ENCODE peak calls at places on chromosome 11, in nine cellular contexts. One of them, this sample, is unnamed.

GRCh38 chr11:125315088-125315740 is 150.7 kb downstream of the PKNOX2 start:
- DNase-seq in brain microvascular endothelial cell: peak
- DNase-seq in AG09309: no peak
- DNase-seq in Calu3: no peak
- DNase-seq in GM23338: peak
- DNase-seq in GM20000: no peak
- DNase-seq in fibroblast of pulmonary artery: peak
- DNase-seq in endothelial cell: no peak
- DNase-seq in mammary epithelial cell: no peak
- DNase-seq in this sample: no peak

GRCh38 chr11:78857688-78858087 is 283.0 kb upstream of the NARS2 start:
- DNase-seq in fibroblast of pulmonary artery: no peak
- DNase-seq in GM23338: no peak
- DNase-seq in Calu3: no peak
- DNase-seq in endothelial cell: no peak
- DNase-seq in GM20000: no peak
- DNase-seq in AG09309: no peak
- DNase-seq in mammary epithelial cell: no peak
- DNase-seq in brain microvascular endothelial cell: no peak
- DNase-seq in this sample: no peak

GRCh38 chr11:59425131-59425530 is 1.1 kb downstream of the OR5A2 start:
- DNase-seq in mammary epithelial cell: no peak
- DNase-seq in GM20000: no peak
- DNase-seq in brain microvascular endothelial cell: no peak
- DNase-seq in Calu3: no peak
- DNase-seq in GM23338: no peak
- DNase-seq in endothelial cell: no peak
- DNase-seq in AG09309: no peak
- DNase-seq in fibroblast of pulmonary artery: no peak
- DNase-seq in this sample: no peak

GRCh38 chr11:119721129-119722120 is 7.6 kb downstream of the NECTIN1 start:
- DNase-seq in Calu3: peak
- DNase-seq in AG09309: no peak
- DNase-seq in fibroblast of pulmonary artery: peak
- DNase-seq in GM23338: peak
- DNase-seq in endothelial cell: peak
- DNase-seq in mammary epithelial cell: peak
- DNase-seq in GM20000: no peak
- DNase-seq in brain microvascular endothelial cell: no peak
- DNase-seq in this sample: peak

GRCh38 chr11:111299111-111300026 is 1.0 kb downstream of the POU2AF3 start:
- DNase-seq in GM23338: peak
- DNase-seq in Calu3: peak
- DNase-seq in endothelial cell: peak
- DNase-seq in AG09309: no peak
- DNase-seq in brain microvascular endothelial cell: peak
- DNase-seq in GM20000: peak
- DNase-seq in fibroblast of pulmonary artery: peak
- DNase-seq in mammary epithelial cell: peak
- DNase-seq in this sample: peak

GRCh38 chr11:66969584-66970205 is 5.4 kb upstream of the C11orf86 start:
- DNase-seq in GM23338: no peak
- DNase-seq in mammary epithelial cell: no peak
- DNase-seq in endothelial cell: no peak
- DNase-seq in AG09309: peak
- DNase-seq in fibroblast of pulmonary artery: peak
- DNase-seq in brain microvascular endothelial cell: peak
- DNase-seq in Calu3: no peak
- DNase-seq in GM20000: no peak
- DNase-seq in this sample: no peak

GRCh38 chr11:29282088-29282487 is 734.7 kb downstream of the KCNA4 start:
- DNase-seq in fibroblast of pulmonary artery: peak
- DNase-seq in endothelial cell: no peak
- DNase-seq in GM23338: no peak
- DNase-seq in GM20000: no peak
- DNase-seq in Calu3: peak
- DNase-seq in brain microvascular endothelial cell: peak
- DNase-seq in AG09309: peak
- DNase-seq in mammary epithelial cell: peak
- DNase-seq in this sample: no peak

GRCh38 chr11:86637976-86638375 is 34.4 kb downstream of the ME3 start:
- DNase-seq in fibroblast of pulmonary artery: no peak
- DNase-seq in Calu3: no peak
- DNase-seq in GM20000: no peak
- DNase-seq in AG09309: no peak
- DNase-seq in endothelial cell: no peak
- DNase-seq in GM23338: no peak
- DNase-seq in mammary epithelial cell: peak
- DNase-seq in brain microvascular endothelial cell: no peak
- DNase-seq in this sample: no peak

DNA sequence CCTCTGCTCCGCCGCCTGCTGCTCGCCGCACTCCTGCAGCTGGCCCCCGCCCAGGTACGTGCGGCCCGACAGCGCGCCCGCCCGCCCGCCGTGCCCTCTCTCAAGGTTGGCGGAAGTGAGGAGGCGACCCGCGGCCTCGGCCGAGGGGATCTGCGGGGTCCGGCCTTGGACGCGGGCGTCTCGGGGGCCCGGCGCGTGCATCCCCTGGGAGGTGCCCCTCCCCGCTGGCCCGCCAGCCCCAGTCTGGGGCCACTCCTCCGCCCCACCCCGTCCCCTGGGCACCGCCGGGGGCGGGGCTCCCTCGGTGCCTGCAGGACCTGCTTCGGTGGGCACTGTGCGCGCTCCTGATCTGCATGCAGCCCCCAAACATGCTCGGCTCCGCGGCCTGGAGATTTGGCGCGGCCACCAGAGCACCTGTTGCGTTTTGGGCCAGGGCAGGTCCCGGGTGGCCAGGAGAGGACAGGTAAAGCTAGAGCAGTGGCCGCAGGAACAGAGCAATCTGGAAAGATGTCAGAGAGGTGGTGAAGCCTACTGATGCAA is 526 bp downstream of the VEGFB start:
- DNase-seq in GM20000: no peak
- DNase-seq in Calu3: peak
- DNase-seq in AG09309: no peak
- DNase-seq in brain microvascular endothelial cell: no peak
- DNase-seq in endothelial cell: no peak
- DNase-seq in mammary epithelial cell: peak
- DNase-seq in GM23338: peak
- DNase-seq in fibroblast of pulmonary artery: no peak
- DNase-seq in this sample: no peak
- TF ChIP-seq CTCF in GM20000: no peak
- TF ChIP-seq CTCF in Calu3: no peak
- TF ChIP-seq CTCF in AG09309: no peak
- TF ChIP-seq CTCF in brain microvascular endothelial cell: no peak
- TF ChIP-seq CTCF in endothelial cell: no peak
- TF ChIP-seq CTCF in mammary epithelial cell: no peak
- TF ChIP-seq CTCF in GM23338: no peak
- TF ChIP-seq CTCF in fibroblast of pulmonary artery: no peak
- TF ChIP-seq CTCF in this sample: no peak

DNA sequence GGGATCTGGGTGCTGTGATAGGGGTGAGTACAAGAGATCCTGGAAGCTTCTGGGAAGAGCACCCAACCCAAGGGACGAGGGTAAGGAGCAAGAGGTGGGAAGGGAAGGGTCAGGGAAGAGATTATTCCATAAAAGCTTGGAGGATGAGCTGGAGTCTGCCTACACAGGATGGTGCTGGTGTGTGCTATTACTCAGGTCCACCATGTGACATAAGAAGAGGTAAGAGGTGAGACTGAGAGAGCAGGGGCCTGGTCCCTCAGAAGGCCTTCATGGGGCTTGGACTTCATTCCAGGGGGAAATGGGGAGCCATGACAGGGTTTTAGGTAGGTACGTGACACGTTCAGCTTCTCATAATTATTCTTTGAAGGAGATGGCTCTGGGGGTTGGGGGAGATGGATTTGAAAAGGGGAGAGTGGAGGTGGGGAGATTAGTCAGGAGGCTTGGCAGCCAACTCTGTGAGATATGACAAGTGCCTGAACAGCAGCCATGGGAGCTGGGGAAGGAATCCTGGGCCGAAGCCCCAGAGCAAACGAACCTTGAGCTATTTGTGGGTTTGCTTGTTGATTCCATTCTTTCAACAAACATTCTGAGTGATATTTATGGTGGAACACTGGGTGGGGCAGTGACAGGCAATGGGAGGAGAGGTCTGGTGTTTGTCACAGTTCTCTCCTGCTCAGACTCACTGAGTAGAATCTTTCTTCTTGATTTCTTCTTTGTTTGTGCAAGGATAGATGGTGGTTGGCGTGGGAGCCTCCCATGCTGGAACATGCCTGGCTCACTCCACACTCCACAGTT is 11.2 kb upstream of the NCAM1 start:
- DNase-seq in GM23338: no peak
- DNase-seq in AG09309: no peak
- DNase-seq in mammary epithelial cell: no peak
- DNase-seq in brain microvascular endothelial cell: no peak
- DNase-seq in GM20000: no peak
- DNase-seq in endothelial cell: no peak
- DNase-seq in Calu3: no peak
- DNase-seq in fibroblast of pulmonary artery: no peak
- DNase-seq in this sample: no peak
- TF ChIP-seq CTCF in GM23338: no peak
- TF ChIP-seq CTCF in AG09309: no peak
- TF ChIP-seq CTCF in mammary epithelial cell: no peak
- TF ChIP-seq CTCF in brain microvascular endothelial cell: no peak
- TF ChIP-seq CTCF in GM20000: no peak
- TF ChIP-seq CTCF in endothelial cell: no peak
- TF ChIP-seq CTCF in Calu3: no peak
- TF ChIP-seq CTCF in fibroblast of pulmonary artery: no peak
- TF ChIP-seq CTCF in this sample: no peak

GRCh38 chr11:5197538-5197937 is 2.9 kb downstream of the OR51V1 start:
- DNase-seq in GM20000: no peak
- DNase-seq in mammary epithelial cell: no peak
- DNase-seq in AG09309: no peak
- DNase-seq in GM23338: no peak
- DNase-seq in brain microvascular endothelial cell: peak
- DNase-seq in fibroblast of pulmonary artery: peak
- DNase-seq in Calu3: no peak
- DNase-seq in endothelial cell: no peak
- DNase-seq in this sample: no peak

GRCh38 chr11:5198285-5198684 is 2.2 kb downstream of the OR51V1 start:
- DNase-seq in GM23338: no peak
- DNase-seq in brain microvascular endothelial cell: no peak
- DNase-seq in GM20000: no peak
- DNase-seq in endothelial cell: no peak
- DNase-seq in Calu3: no peak
- DNase-seq in AG09309: no peak
- DNase-seq in mammary epithelial cell: no peak
- DNase-seq in fibroblast of pulmonary artery: no peak
- DNase-seq in this sample: no peak

GRCh38 chr11:5196067-5196466 is 4.4 kb downstream of the OR51V1 start:
- DNase-seq in brain microvascular endothelial cell: no peak
- DNase-seq in endothelial cell: no peak
- DNase-seq in GM23338: peak
- DNase-seq in Calu3: no peak
- DNase-seq in fibroblast of pulmonary artery: no peak
- DNase-seq in mammary epithelial cell: no peak
- DNase-seq in GM20000: no peak
- DNase-seq in AG09309: no peak
- DNase-seq in this sample: no peak

GRCh38 chr11:5200582-5200981 is at the start of gene OR51V1:
- DNase-seq in AG09309: no peak
- DNase-seq in brain microvascular endothelial cell: no peak
- DNase-seq in endothelial cell: no peak
- DNase-seq in GM20000: no peak
- DNase-seq in GM23338: no peak
- DNase-seq in fibroblast of pulmonary artery: no peak
- DNase-seq in Calu3: no peak
- DNase-seq in mammary epithelial cell: no peak
- DNase-seq in this sample: no peak

DNA sequence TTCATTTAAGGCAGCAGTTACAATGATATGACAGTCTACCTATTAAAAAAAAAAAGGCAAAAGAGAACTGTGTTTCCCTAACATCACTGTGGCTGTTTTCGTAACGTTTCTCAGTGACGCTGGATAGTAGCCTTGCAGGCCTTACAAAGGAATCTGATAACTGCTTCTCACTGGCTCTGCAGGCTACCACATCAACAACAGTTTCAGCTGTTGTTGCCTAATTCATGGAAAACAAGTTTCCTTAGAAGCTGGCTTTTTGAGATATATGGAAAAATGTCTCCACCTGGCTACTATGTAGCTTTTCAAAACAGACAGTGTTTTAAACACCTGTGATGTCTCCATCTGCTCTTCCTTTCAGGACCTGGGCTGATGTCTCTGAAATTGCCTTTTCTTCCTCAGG is 3.8 kb downstream of the OR51V1 start:
- DNase-seq in GM23338: peak
- DNase-seq in AG09309: no peak
- DNase-seq in fibroblast of pulmonary artery: no peak
- DNase-seq in Calu3: no peak
- DNase-seq in endothelial cell: no peak
- DNase-seq in GM20000: no peak
- DNase-seq in mammary epithelial cell: no peak
- DNase-seq in brain microvascular endothelial cell: no peak
- DNase-seq in this sample: no peak
- TF ChIP-seq CTCF in GM23338: no peak
- TF ChIP-seq CTCF in AG09309: no peak
- TF ChIP-seq CTCF in fibroblast of pulmonary artery: no peak
- TF ChIP-seq CTCF in Calu3: no peak
- TF ChIP-seq CTCF in endothelial cell: no peak
- TF ChIP-seq CTCF in GM20000: no peak
- TF ChIP-seq CTCF in mammary epithelial cell: no peak
- TF ChIP-seq CTCF in brain microvascular endothelial cell: no peak
- TF ChIP-seq CTCF in this sample: no peak

GRCh38 chr11:76424891-76425290 is 19.9 kb upstream of the EMSY start:
- DNase-seq in AG09309: no peak
- DNase-seq in GM20000: no peak
- DNase-seq in brain microvascular endothelial cell: no peak
- DNase-seq in Calu3: no peak
- DNase-seq in mammary epithelial cell: no peak
- DNase-seq in fibroblast of pulmonary artery: no peak
- DNase-seq in endothelial cell: no peak
- DNase-seq in GM23338: no peak
- DNase-seq in this sample: no peak

GRCh38 chr11:76424379-76424778 is 20.4 kb upstream of the EMSY start:
- DNase-seq in GM20000: peak
- DNase-seq in GM23338: no peak
- DNase-seq in mammary epithelial cell: peak
- DNase-seq in Calu3: no peak
- DNase-seq in fibroblast of pulmonary artery: no peak
- DNase-seq in AG09309: no peak
- DNase-seq in endothelial cell: no peak
- DNase-seq in brain microvascular endothelial cell: no peak
- DNase-seq in this sample: no peak

GRCh38 chr11:76415073-76415472 is 29.7 kb upstream of the EMSY start:
- DNase-seq in GM20000: no peak
- DNase-seq in AG09309: no peak
- DNase-seq in fibroblast of pulmonary artery: no peak
- DNase-seq in mammary epithelial cell: no peak
- DNase-seq in Calu3: peak
- DNase-seq in GM23338: peak
- DNase-seq in brain microvascular endothelial cell: no peak
- DNase-seq in endothelial cell: no peak
- DNase-seq in this sample: no peak

DNA sequence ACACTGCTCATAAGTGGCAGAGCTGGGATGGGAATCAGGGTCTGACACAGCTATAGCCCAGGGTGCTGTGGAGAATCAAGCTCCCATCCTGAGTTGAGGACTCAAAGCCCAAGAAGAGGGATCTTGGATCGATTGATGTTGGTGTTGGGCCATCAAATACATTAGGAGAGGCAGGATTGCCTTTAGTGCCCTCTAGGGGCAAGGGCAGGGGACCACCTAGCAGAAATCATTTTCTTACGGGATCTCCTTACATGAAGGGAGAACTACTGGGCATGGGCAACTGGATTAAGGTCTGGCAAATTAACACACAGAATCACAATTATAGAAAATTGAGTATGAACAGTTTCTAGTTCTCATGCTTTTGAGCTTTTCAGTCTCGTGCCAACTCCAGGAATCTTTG is 24.9 kb upstream of the EMSY start:
- DNase-seq in GM20000: peak
- DNase-seq in endothelial cell: peak
- DNase-seq in AG09309: no peak
- DNase-seq in brain microvascular endothelial cell: no peak
- DNase-seq in mammary epithelial cell: no peak
- DNase-seq in GM23338: peak
- DNase-seq in Calu3: peak
- DNase-seq in fibroblast of pulmonary artery: no peak
- DNase-seq in this sample: no peak
- TF ChIP-seq CTCF in GM20000: peak
- TF ChIP-seq CTCF in endothelial cell: peak
- TF ChIP-seq CTCF in AG09309: peak
- TF ChIP-seq CTCF in brain microvascular endothelial cell: peak
- TF ChIP-seq CTCF in mammary epithelial cell: peak
- TF ChIP-seq CTCF in GM23338: peak
- TF ChIP-seq CTCF in Calu3: peak
- TF ChIP-seq CTCF in fibroblast of pulmonary artery: peak
- TF ChIP-seq CTCF in this sample: peak